ENCODE peak calls at places on chromosome 11, in four cellular contexts. X is HCT116, P is HepG2, M is K562. F is an unnamed sample.

GRCh38 chr11:84824624-84825023 is 802.5 kb downstream of the DLG2 start:
- DNase-seq in X (no peak), P (no peak), M (no peak), F (no peak)

GRCh38 chr11:9004310-9004945 is 627 bp upstream of the NRIP3 start:
- DNase-seq in M (no peak), X (no peak), P (no peak), F (no peak)

GRCh38 chr11:73549367-73549766 is 48.5 kb downstream of the FAM168A start:
- DNase-seq in X (no peak), P (no peak), M (no peak), F (no peak)

GRCh38 chr11:69001301-69002081 is 11.6 kb downstream of the MRGPRF start:
- DNase-seq in P (no peak), X (no peak), M (no peak), F (no peak)

GRCh38 chr11:69129647-69130046 is 26.1 kb upstream of the SMIM38 start:
- DNase-seq in M (no peak), X (no peak), P (no peak), F (no peak)

GRCh38 chr11:72724851-72725730 is 27.1 kb downstream of the ARAP1 start:
- DNase-seq in X (peak; percentile 71), M (peak; percentile 79), P (peak; percentile 80), F (peak; percentile 60)

GRCh38 chr11:101435406-101435805 is 148.4 kb downstream of the TRPC6 start:
- DNase-seq in P (no peak), M (no peak), X (no peak), F (no peak)

GRCh38 chr11:70606248-70606950 is 208.1 kb downstream of the CTTN start:
- DNase-seq in M (no peak), P (no peak), X (no peak), F (no peak)

GRCh38 chr11:44940424-44940823 is 10.3 kb downstream of the TP53I11 start:
- DNase-seq in X (no peak), M (no peak), P (no peak), F (no peak)

GRCh38 chr11:120564573-120565301 is 53.2 kb downstream of the GRIK4 start:
- DNase-seq in P (no peak), M (peak; percentile 35), X (no peak), F (no peak)

GRCh38 chr11:133038850-133039249 is 493.5 kb downstream of the OPCML start:
- DNase-seq in P (no peak), M (no peak), X (no peak), F (no peak)

GRCh38 chr11:3642071-3642951 is 519 bp upstream of the ART5 start:
- DNase-seq in X (peak; percentile 72), M (peak; percentile 98), P (peak; percentile 81), F (no peak)

GRCh38 chr11:134361661-134362060 is 29.9 kb downstream of the GLB1L2 start:
- DNase-seq in M (no peak), P (no peak), X (no peak), F (no peak)

GRCh38 chr11:128852327-128853023 is 14.6 kb downstream of the KCNJ1 start:
- DNase-seq in P (no peak), X (no peak), M (no peak), F (no peak)

GRCh38 chr11:104618949-104619348 is 279.3 kb downstream of the CASP12 start:
- DNase-seq in X (no peak), M (no peak), P (no peak), F (no peak)
- TF ChIP-seq TCF7L2 in X (no peak), M (no peak), P (no peak), F (no peak)

DNA sequence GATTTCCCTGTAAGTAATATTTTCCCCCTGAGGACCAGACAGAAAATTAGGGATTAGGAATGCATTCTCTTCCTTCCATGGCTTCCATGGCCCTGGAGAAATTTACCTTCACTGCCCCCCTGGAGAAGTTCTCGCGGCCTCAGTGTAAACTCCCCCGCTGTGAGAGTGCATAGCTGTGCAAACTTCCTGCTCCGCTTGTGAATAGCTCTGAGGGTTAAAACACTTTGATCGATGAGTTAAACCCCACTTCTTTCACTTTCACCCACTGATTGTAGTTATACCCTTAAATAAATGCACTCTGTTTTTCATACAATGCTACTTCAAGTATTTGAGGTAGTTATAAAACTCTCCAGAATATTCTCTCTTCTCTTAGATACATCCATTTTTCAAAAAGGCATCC is 190.8 kb downstream of the DSCAML1 start:
- DNase-seq in X (no peak), M (no peak), P (no peak), F (no peak)
- TF ChIP-seq TCF7L2 in X (no peak), M (no peak), P (no peak), F (no peak)

DNA sequence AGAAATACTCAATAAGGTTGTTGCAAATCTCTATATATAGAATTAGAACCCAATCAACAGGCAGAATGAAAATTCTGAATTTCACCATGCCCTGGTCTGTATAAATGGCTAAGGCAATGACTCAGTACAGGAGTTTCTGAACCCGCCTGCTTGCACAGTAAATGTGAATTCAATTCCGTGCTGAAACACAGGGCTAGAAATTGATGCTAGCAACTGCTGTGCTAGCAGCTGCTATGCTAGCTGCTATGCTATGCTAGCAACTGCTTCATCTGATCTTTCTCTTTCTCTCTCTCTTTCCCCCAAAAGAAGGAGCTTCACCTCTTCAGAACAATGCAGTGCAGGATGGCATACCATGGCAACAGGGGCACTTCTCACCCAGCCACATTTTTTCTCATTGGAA is 9.7 kb upstream of the OR52J3 start:
- DNase-seq in M (no peak), X (no peak), P (no peak), F (no peak)
- TF ChIP-seq TCF7L2 in M (no peak), X (no peak), P (no peak), F (no peak)

GRCh38 chr11:6443269-6444003 is 2.6 kb upstream of the HPX start:
- DNase-seq in P (peak; percentile 28), X (no peak), M (peak; percentile 77), F (peak; percentile 41)
- TF ChIP-seq TCF7L2 in P (no peak), X (no peak), M (no peak), F (no peak)

DNA sequence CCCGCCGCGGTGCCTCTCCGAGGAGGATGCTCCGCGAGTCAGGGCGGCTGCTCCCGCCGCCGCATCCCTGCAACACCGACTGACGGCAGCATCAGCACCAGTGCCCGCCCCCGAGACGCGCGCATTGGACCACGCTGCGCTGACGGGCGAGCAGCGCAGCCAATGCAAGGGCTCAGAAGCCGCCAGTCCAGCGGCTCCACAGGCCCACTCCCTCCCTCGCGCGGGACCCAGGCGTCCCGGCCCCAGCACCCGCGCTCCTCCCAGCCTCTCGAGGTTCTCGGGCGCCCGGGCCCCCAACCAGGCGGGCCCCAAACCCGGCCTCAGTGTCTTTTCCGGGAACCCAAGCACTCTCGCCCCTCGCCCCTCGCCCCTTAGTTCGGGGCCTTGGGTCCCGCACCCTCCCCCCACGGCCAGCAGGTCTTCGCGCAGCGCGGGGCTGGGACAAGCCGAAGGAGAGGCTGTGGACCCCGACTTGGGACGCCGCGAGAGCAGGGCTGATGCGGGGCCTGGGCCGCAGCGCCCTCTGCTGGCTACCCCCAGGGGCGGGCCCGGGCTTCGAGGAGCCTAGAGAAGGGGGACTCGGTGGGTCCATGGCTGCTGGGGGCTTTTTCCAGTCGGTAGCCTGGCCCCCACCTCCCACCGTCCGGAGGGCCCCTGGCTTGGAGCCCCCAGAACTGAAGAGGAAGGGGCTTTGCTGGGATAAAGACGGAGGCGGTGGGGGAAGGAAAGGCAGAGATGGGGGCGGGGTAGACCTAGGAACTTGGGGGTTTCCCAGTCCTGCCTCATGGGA is at the start of gene NRXN2:
- DNase-seq in M (peak; percentile 95), P (peak; percentile 34), X (peak; percentile 53), F (no peak)
- TF ChIP-seq TCF7L2 in M (no peak), P (no peak), X (no peak), F (no peak)

GRCh38 chr11:10309163-10310093 is 4.6 kb downstream of the ADM start:
- DNase-seq in M (peak; percentile 41), P (peak; percentile 74), X (peak; percentile 83), F (no peak)
- TF ChIP-seq TCF7L2 in M (no peak), P (no peak), X (peak; percentile 72), F (peak; percentile 95)

F was measured in Panc1.